ENCODE peak calls at places on chromosomes 16 and 17, in nine cellular contexts. P is fibroblast of lung; I is CD4-positive, alpha-beta T cell; C is AG04450; H is Calu3; A is psoas muscle; M is epithelial cell of esophagus; F is progenitor cell of endocrine pancreas; V is astrocyte of the spinal cord. J is an unnamed sample.

GRCh38 chr16:81151648-81152047 is 55.5 kb upstream of the GCSH start:
- DNase-seq in P (no peak), I (no peak), C (no peak), H (peak; percentile 36), A (no peak), M (no peak), F (no peak), V (no peak), J (no peak)

GRCh38 chr16:3595110-3595486 is 16.3 kb downstream of the SLX4 start:
- DNase-seq in P (no peak), I (no peak), C (no peak), H (no peak), A (no peak), M (no peak), F (no peak), V (no peak), J (no peak)

GRCh38 chr17:21365016-21365415 is 11.1 kb upstream of the KCNJ12 start:
- DNase-seq in P (no peak), I (no peak), C (no peak), H (no peak), A (no peak), M (no peak), F (no peak), V (no peak), J (no peak)

GRCh38 chr17:49219987-49220386 is 9.5 kb downstream of the ABI3 start:
- DNase-seq in P (no peak), I (no peak), C (no peak), H (no peak), A (no peak), M (no peak), F (no peak), V (no peak), J (no peak)

GRCh38 chr17:74742153-74742515 is 5.1 kb downstream of the RAB37 start:
- DNase-seq in P (no peak), I (peak; percentile 44), C (no peak), H (no peak), A (no peak), M (no peak), F (no peak), V (no peak), J (no peak)

GRCh38 chr17:17108681-17109049 is 66.4 kb downstream of the MPRIP start:
- DNase-seq in P (peak; percentile 74), I (no peak), C (no peak), H (no peak), A (no peak), M (peak; percentile 23), F (no peak), V (no peak), J (no peak)

GRCh38 chr17:73969956-73970355 is 233.5 kb upstream of the RPL38 start:
- DNase-seq in P (no peak), I (no peak), C (no peak), H (no peak), A (no peak), M (no peak), F (no peak), V (no peak), J (no peak)

GRCh38 chr17:72151565-72152391 is 31.0 kb downstream of the SOX9 start:
- DNase-seq in P (peak; percentile 56), I (no peak), C (no peak), H (peak; percentile 62), A (peak; percentile 19), M (no peak), F (no peak), V (peak; percentile 61), J (no peak)

GRCh38 chr17:45307290-45308015 is 9.4 kb downstream of the MAP3K14 start:
- DNase-seq in P (peak; percentile 94), I (peak; percentile 22), C (peak; percentile 53), H (no peak), A (no peak), M (peak; percentile 80), F (no peak), V (peak; percentile 91), J (peak; percentile 74)

GRCh38 chr17:76054112-76054476 is 18.2 kb downstream of the SRP68 start:
- DNase-seq in P (peak; percentile 49), I (no peak), C (no peak), H (peak; percentile 59), A (no peak), M (peak; percentile 93), F (no peak), V (peak; percentile 62), J (peak; percentile 15)

GRCh38 chr17:21397341-21398050 is 21.3 kb downstream of the KCNJ12 start:
- DNase-seq in P (peak; percentile 55), I (no peak), C (peak; percentile 50), H (no peak), A (peak; percentile 43), M (no peak), F (no peak), V (peak; percentile 74), J (no peak)

GRCh38 chr16:27598921-27599565 is 49.1 kb downstream of the KATNIP start:
- DNase-seq in P (no peak), I (no peak), C (no peak), H (no peak), A (no peak), M (no peak), F (no peak), V (no peak), J (no peak)

GRCh38 chr17:79624658-79625478 is 14.0 kb upstream of the RBFOX3 start:
- DNase-seq in P (no peak), I (no peak), C (no peak), H (no peak), A (no peak), M (no peak), F (no peak), V (no peak), J (no peak)

GRCh38 chr17:73657473-73658116 is 13.3 kb upstream of the SDK2 start:
- DNase-seq in P (peak; percentile 57), I (peak; percentile 33), C (no peak), H (peak; percentile 73), A (no peak), M (peak; percentile 40), F (peak; percentile 43), V (no peak), J (peak; percentile 1)

GRCh38 chr16:72532896-72533295 is 360.9 kb upstream of the PMFBP1 start:
- DNase-seq in P (peak; percentile 27), I (no peak), C (no peak), H (no peak), A (no peak), M (no peak), F (no peak), V (no peak), J (no peak)

DNA sequence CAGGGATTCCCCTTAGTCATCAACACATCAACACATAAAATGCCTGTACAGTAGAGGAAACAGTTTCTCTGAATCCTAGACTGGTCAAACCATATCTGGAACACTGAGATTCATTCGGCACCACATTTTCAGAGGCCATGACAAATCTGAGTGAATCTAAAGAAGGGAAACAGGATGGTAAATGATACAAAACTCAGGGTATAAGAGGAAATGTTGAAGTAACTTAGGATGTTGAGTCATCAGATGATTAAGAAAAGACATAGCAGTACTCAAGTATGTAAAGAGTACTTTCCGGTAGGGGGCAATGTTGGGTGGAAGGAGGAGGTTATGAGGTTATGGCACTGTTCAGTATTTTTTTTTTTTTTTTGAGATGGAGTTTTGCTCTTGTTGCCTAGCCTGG is 358.5 kb upstream of the PMFBP1 start:
- DNase-seq in P (peak; percentile 68), I (no peak), C (no peak), H (no peak), A (no peak), M (peak; percentile 81), F (no peak), V (peak; percentile 72), J (no peak)
- TF ChIP-seq CTCF in P (peak; percentile 10), I (no peak), C (peak; percentile 38), H (no peak), A (no peak), M (peak; percentile 12), F (no peak), V (peak; percentile 27), J (peak; percentile 35)

GRCh38 chr16:83926726-83927397 is 26.2 kb upstream of the OSGIN1 start:
- DNase-seq in P (peak; percentile 53), I (peak; percentile 51), C (peak; percentile 30), H (peak; percentile 95), A (peak; percentile 77), M (peak; percentile 87), F (peak; percentile 90), V (peak; percentile 62), J (peak; percentile 20)
- TF ChIP-seq CTCF in P (peak; percentile 90), I (peak; percentile 91), C (peak; percentile 98), H (peak; percentile 87), A (peak; percentile 97), M (peak; percentile 91), F (peak; percentile 98), V (peak; percentile 99), J (peak; percentile 96)

GRCh38 chr16:87843678-87844373 is 25.5 kb downstream of the SLC7A5 start:
- DNase-seq in P (no peak), I (no peak), C (no peak), H (no peak), A (no peak), M (no peak), F (no peak), V (no peak), J (no peak)

GRCh38 chr16:87844809-87845208 is 24.5 kb downstream of the SLC7A5 start:
- DNase-seq in P (no peak), I (no peak), C (no peak), H (no peak), A (no peak), M (no peak), F (no peak), V (no peak), J (no peak)

GRCh38 chr16:87845807-87846619 is 23.3 kb downstream of the SLC7A5 start:
- DNase-seq in P (no peak), I (no peak), C (no peak), H (no peak), A (no peak), M (no peak), F (no peak), V (no peak), J (no peak)

GRCh38 chr16:87845213-87845612 is 24.1 kb downstream of the SLC7A5 start:
- DNase-seq in P (no peak), I (no peak), C (no peak), H (no peak), A (no peak), M (no peak), F (no peak), V (no peak), J (no peak)

GRCh38 chr16:87844374-87844733 is 25.0 kb downstream of the SLC7A5 start:
- DNase-seq in P (peak; percentile 36), I (no peak), C (no peak), H (no peak), A (no peak), M (no peak), F (no peak), V (peak; percentile 67), J (no peak)
- TF ChIP-seq CTCF in P (no peak), I (no peak), C (no peak), H (no peak), A (peak; percentile 9), M (no peak), F (peak; percentile 28), V (peak; percentile 30), J (no peak)

DNA sequence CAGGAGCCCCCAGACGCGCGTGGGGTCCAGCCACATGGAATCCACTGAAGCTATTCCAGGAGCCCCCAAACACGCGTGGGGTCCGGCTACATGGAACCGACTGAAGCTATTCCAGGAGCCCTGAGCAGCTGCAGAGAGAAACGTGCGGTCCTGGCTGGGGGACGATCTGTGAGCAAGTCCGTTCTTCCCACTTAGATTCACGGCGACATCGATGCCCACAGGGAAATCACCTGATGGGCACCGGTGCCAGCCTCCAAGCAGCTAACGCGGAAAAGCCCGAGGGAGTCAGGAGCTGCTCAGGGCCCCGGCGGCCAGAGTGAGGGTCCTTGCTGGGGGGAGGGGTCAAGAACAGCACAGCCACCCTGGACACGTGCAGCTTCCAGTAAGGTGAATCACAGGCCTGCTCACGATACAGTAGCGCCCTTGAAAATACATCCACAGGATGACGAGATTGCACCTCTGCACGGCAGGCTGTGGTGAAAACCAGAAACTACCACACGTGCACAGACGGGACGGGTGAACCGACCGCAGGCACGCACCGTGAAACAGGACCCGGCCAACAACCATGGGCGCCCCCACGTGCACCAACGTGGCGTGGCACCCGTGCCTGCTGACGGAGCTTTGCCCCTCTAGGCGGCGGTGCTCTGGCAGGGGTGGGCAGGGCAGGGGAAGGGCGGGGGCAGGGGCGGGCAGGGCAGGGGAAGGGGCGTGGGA is 77.7 kb upstream of the GNG13 start:
- DNase-seq in P (no peak), I (no peak), C (no peak), H (no peak), A (peak; percentile 5), M (no peak), F (no peak), V (no peak), J (no peak)
- TF ChIP-seq CTCF in P (no peak), I (no peak), C (no peak), H (no peak), A (no peak), M (no peak), F (peak; percentile 19), V (no peak), J (no peak)